ENCODE peak calls at places on chromosomes 2 and 18, in eight cellular contexts. K, I, O, J, W, L, D and E are unnamed samples.
A peak's percentile ranks its signal among the peaks of the same experiment; 100 is the strongest.

GRCh38 chr18:55753643-55754255 is 165.8 kb upstream of the TCF4 start:
- DNase-seq in K (peak; percentile 81), I (no peak), O (no peak), J (peak; percentile 45), W (no peak), L (no peak), D (no peak), E (no peak)

GRCh38 chr2:65204461-65205230 is 23.0 kb upstream of the ACTR2 start:
- DNase-seq in K (no peak), I (no peak), O (no peak), J (no peak), W (no peak), L (no peak), D (no peak), E (no peak)

GRCh38 chr2:10004836-10005235 is 38.5 kb upstream of the KLF11 start:
- DNase-seq in K (no peak), I (no peak), O (no peak), J (no peak), W (no peak), L (no peak), D (no peak), E (no peak)

GRCh38 chr2:42098571-42099430 is 51.0 kb downstream of the PKDCC start:
- DNase-seq in K (no peak), I (peak; percentile 30), O (no peak), J (no peak), W (no peak), L (no peak), D (no peak), E (no peak)

GRCh38 chr2:183164111-183165015 is 40.1 kb downstream of the NUP35 start:
- DNase-seq in K (no peak), I (no peak), O (no peak), J (no peak), W (no peak), L (no peak), D (no peak), E (no peak)

GRCh38 chr2:10305715-10306114 is 3.0 kb downstream of the HPCAL1 start:
- DNase-seq in K (peak; percentile 52), I (no peak), O (peak; percentile 41), J (no peak), W (no peak), L (peak; percentile 28), D (peak; percentile 21), E (no peak)

GRCh38 chr18:10241571-10241970 is 212.9 kb upstream of the APCDD1 start:
- DNase-seq in K (no peak), I (no peak), O (no peak), J (no peak), W (no peak), L (no peak), D (no peak), E (no peak)

GRCh38 chr2:203835867-203836800 is 31.4 kb upstream of the CTLA4 start:
- DNase-seq in K (no peak), I (no peak), O (no peak), J (no peak), W (no peak), L (no peak), D (no peak), E (no peak)

GRCh38 chr2:120278901-120279300 is 26.2 kb downstream of the RALB start:
- DNase-seq in K (no peak), I (no peak), O (no peak), J (no peak), W (no peak), L (no peak), D (no peak), E (no peak)

GRCh38 chr2:43676322-43677050 is at the start of gene C1GALT1C1L:
- DNase-seq in K (no peak), I (peak; percentile 74), O (peak; percentile 76), J (peak; percentile 66), W (no peak), L (no peak), D (peak; percentile 72), E (no peak)

GRCh38 chr2:69993048-69993565 is 31.7 kb upstream of the ASPRV1 start:
- DNase-seq in K (no peak), I (no peak), O (no peak), J (no peak), W (no peak), L (no peak), D (no peak), E (no peak)

GRCh38 chr2:225512873-225513580 is 113.5 kb downstream of the NYAP2 start:
- DNase-seq in K (peak; percentile 49), I (no peak), O (peak; percentile 39), J (peak; percentile 82), W (no peak), L (no peak), D (no peak), E (no peak)

GRCh38 chr2:65366595-65367125 is 65.7 kb downstream of the SPRED2 start:
- DNase-seq in K (peak; percentile 99), I (no peak), O (peak; percentile 57), J (peak; percentile 98), W (peak; percentile 93), L (no peak), D (peak; percentile 69), E (no peak)

GRCh38 chr2:209808521-209808920 is 36.9 kb downstream of the UNC80 start:
- DNase-seq in K (no peak), I (no peak), O (no peak), J (no peak), W (no peak), L (no peak), D (no peak), E (no peak)

GRCh38 chr18:31931163-31931885 is 11.6 kb downstream of the TRAPPC8 start:
- DNase-seq in K (no peak), I (no peak), O (no peak), J (peak; percentile 26), W (no peak), L (no peak), D (no peak), E (no peak)

GRCh38 chr2:117771969-117772630 is 42.4 kb upstream of the DDX18 start:
- DNase-seq in K (peak; percentile 64), I (no peak), O (no peak), J (peak; percentile 38), W (peak; percentile 23), L (no peak), D (no peak), E (no peak)

GRCh38 chr18:69397096-69397495 is 3.6 kb upstream of the DOK6 start:
- DNase-seq in K (peak; percentile 12), I (no peak), O (no peak), J (peak; percentile 6), W (peak; percentile 6), L (no peak), D (no peak), E (no peak)

GRCh38 chr2:118849226-118850170 is 2.0 kb upstream of the EN1 start:
- DNase-seq in K (no peak), I (no peak), O (no peak), J (no peak), W (no peak), L (no peak), D (no peak), E (no peak)

DNA sequence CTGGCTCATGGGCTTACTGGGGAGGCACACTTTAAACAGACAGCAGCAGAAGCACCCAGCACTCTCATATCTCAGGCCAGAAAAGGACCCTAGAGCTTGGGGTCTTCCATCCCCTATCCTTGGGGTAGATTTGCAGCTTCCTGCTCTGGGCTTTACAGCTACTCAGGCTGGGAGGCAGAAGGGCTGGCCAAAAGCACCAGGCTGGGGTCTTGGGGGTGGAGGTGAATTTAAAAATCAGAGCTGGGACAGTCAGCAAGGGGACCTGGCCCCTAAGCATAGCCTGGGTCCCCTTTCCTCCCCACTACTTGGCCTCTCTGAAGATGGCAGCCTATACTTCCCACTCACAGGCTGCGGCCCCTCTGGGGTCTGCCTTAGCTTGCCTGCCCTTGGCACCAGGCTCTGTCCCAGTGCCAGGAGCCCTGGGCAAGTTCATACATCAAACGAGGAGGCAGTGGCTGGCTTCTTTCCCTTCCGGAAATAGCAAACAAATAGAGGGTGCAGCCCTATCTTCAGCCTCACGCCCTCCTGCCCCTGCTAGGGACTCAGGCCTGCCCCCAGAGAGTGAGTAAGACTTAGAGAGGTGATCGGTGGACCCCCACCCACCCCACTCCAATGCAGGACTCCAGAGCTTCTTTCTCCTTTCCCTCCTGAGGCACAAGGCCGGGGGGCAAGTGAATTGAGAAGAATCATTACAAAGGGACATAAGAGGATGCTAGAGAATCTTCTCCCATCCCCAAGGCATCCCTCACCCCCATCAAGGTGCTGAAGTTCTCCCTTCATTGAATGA is 26.0 kb upstream of the TNS1 start:
- DNase-seq in K (no peak), I (no peak), O (no peak), J (no peak), W (no peak), L (no peak), D (no peak), E (no peak)
- H3K4me1 ChIP-seq in K (no peaks in the 10 kb centered on the region), I (peaks cover 74% of the 10 kb centered on the region), O (no peaks in the 10 kb centered on the region), J (peaks cover 6% of the 10 kb centered on the region), W (no peaks in the 10 kb centered on the region), L (no peaks in the 10 kb centered on the region), D (no peaks in the 10 kb centered on the region), E (no peaks in the 10 kb centered on the region)

GRCh38 chr18:23968638-23969037 is 45.9 kb upstream of the TTC39C start:
- DNase-seq in K (no peak), I (no peak), O (no peak), J (no peak), W (no peak), L (no peak), D (no peak), E (no peak)

GRCh38 chr18:23971656-23972230 is 42.8 kb upstream of the TTC39C start:
- DNase-seq in K (peak; percentile 20), I (no peak), O (no peak), J (no peak), W (no peak), L (no peak), D (no peak), E (no peak)

GRCh38 chr18:23969664-23970063 is 44.9 kb upstream of the TTC39C start:
- DNase-seq in K (no peak), I (no peak), O (no peak), J (no peak), W (no peak), L (no peak), D (no peak), E (no peak)

GRCh38 chr18:23970161-23971153 is 44.1 kb upstream of the TTC39C start:
- DNase-seq in K (no peak), I (no peak), O (no peak), J (no peak), W (no peak), L (peak; percentile 85), D (no peak), E (peak; percentile 62)

GRCh38 chr18:23972416-23972815 is 42.1 kb upstream of the TTC39C start:
- DNase-seq in K (no peak), I (no peak), O (no peak), J (no peak), W (no peak), L (peak; percentile 59), D (no peak), E (peak; percentile 42)
- H3K4me3 ChIP-seq in K (no peak overlapping the region), I (no peak overlapping the region), O (no peak overlapping the region), J (no peak overlapping the region), W (no peak overlapping the region), L (no peak overlapping the region), D (no peak overlapping the region), E (no peak overlapping the region)

GRCh38 chr18:50814387-50814786 is 5.4 kb downstream of the MRO start:
- DNase-seq in K (no peak), I (no peak), O (no peak), J (no peak), W (no peak), L (no peak), D (no peak), E (no peak)
- H3K4me1 ChIP-seq in K (no peaks in the 10 kb centered on the region), I (peaks cover 10% of the 10 kb centered on the region), O (peaks cover 2% of the 10 kb centered on the region), J (no peaks in the 10 kb centered on the region), W (peaks cover 5% of the 10 kb centered on the region), L (peaks cover 3% of the 10 kb centered on the region), D (peaks cover 2% of the 10 kb centered on the region), E (peaks cover under 1% of the 10 kb centered on the region)

GRCh38 chr18:76803814-76804213 is 18.5 kb upstream of the ZNF236 start:
- DNase-seq in K (peak; percentile 82), I (peak; percentile 36), O (peak; percentile 45), J (peak; percentile 52), W (no peak), L (peak; percentile 66), D (peak; percentile 74), E (peak; percentile 35)
- H3K4me3 ChIP-seq in K (peak overlapping the region; percentile 55), I (no peak overlapping the region), O (peak overlapping the region; percentile 33), J (no peak overlapping the region), W (peak overlapping the region; percentile 50), L (no peak overlapping the region), D (peak overlapping the region; percentile 10), E (no peak overlapping the region)